ENCODE peak calls at places on chromosomes 13 and 19, in six cellular contexts. Z is stimulated activated CD8-positive, alpha-beta memory T cell treated with anti-CD3 and anti-CD28 coated beads, Interleukin-7, amount 100 ng/mL, for 1 hour; F is fibroblast of gingiva; N is BJ; V is head of caudate nucleus; S is nephron progenitor cell. E is an unnamed sample.

GRCh38 chr19:8180018-8180417 is 29.2 kb upstream of the CERS4 start:
- DNase-seq in S (no peak), Z (no peak), N (no peak), V (no peak), F (peak), E (no peak)

GRCh38 chr13:51417716-51418115 is 35.1 kb downstream of the INTS6 start:
- DNase-seq in V (no peak), Z (no peak), F (no peak), N (no peak), S (no peak), E (no peak)

GRCh38 chr19:47110521-47111080 is 3.0 kb downstream of the ZC3H4 start:
- DNase-seq in S (no peak), N (no peak), F (no peak), V (no peak), Z (peak), E (no peak)

GRCh38 chr19:45402469-45403070 is 2.3 kb downstream of the PPP1R13L start:
- DNase-seq in S (peak), F (no peak), V (no peak), Z (no peak), N (no peak), E (no peak)

GRCh38 chr19:10079031-10079453 is 7.1 kb upstream of the SHFL start:
- DNase-seq in N (no peak), V (no peak), S (no peak), Z (no peak), F (no peak), E (no peak)

GRCh38 chr13:70339738-70340137 is 231.5 kb upstream of the KLHL1 start:
- DNase-seq in F (no peak), Z (no peak), V (no peak), S (peak), N (no peak), E (no peak)

GRCh38 chr13:106276876-106277275 is 258.6 kb downstream of the EFNB2 start:
- DNase-seq in S (no peak), Z (no peak), N (no peak), V (no peak), F (no peak), E (no peak)

GRCh38 chr13:71149498-71150363 is 717.3 kb downstream of the DACH1 start:
- DNase-seq in Z (no peak), F (no peak), V (no peak), N (no peak), S (no peak), E (no peak)

GRCh38 chr19:4334929-4335833 is 3.4 kb downstream of the STAP2 start:
- DNase-seq in Z (no peak), V (no peak), S (no peak), N (no peak), F (no peak), E (no peak)

GRCh38 chr19:4069331-4069959 is 2.7 kb upstream of the ZBTB7A start:
- DNase-seq in F (no peak), N (no peak), S (no peak), Z (no peak), V (no peak), E (no peak)

GRCh38 chr19:8355631-8356402 is 8.1 kb upstream of the ANGPTL4 start:
- DNase-seq in Z (no peak), V (no peak), N (peak), S (no peak), F (peak), E (peak)

GRCh38 chr13:75326173-75327131 is 155.5 kb downstream of the TBC1D4 start:
- DNase-seq in S (no peak), V (no peak), F (no peak), N (no peak), Z (no peak), E (no peak)

GRCh38 chr19:1746401-1747284 is 6.7 kb upstream of the ONECUT3 start:
- DNase-seq in Z (no peak), V (no peak), S (no peak), F (no peak), N (no peak), E (no peak)

GRCh38 chr19:8881512-8881911 is 49.3 kb downstream of the MBD3L1 start:
- DNase-seq in V (no peak), Z (no peak), F (no peak), S (no peak), N (no peak), E (no peak)

GRCh38 chr13:55627221-55627620 is 1513.5 kb upstream of the PRR20A start:
- DNase-seq in N (no peak), F (no peak), V (no peak), Z (no peak), S (no peak), E (no peak)

GRCh38 chr13:113802090-113802531 is 43.1 kb downstream of the TMEM255B start:
- DNase-seq in S (peak), Z (no peak), N (peak), F (peak), V (no peak), E (no peak)

GRCh38 chr19:2762783-2763496 is 20.1 kb downstream of the SGTA start:
- DNase-seq in N (no peak), S (no peak), V (no peak), F (no peak), Z (no peak), E (no peak)

GRCh38 chr13:19601749-19602725 is 31.4 kb upstream of the MPHOSPH8 start:
- DNase-seq in Z (no peak), S (peak), N (no peak), V (peak), F (peak), E (no peak)

GRCh38 chr13:22562116-22562515 is 618.7 kb upstream of the SGCG start:
- DNase-seq in N (no peak), F (no peak), V (no peak), S (no peak), Z (no peak), E (no peak)

GRCh38 chr19:55336101-55336500 is 3.6 kb upstream of the KMT5C start:
- DNase-seq in V (no peak), S (no peak), F (peak), Z (no peak), N (no peak), E (peak)

GRCh38 chr13:112116187-112116950 is 49.4 kb downstream of the SOX1 start:
- DNase-seq in V (no peak), Z (no peak), N (no peak), F (no peak), S (no peak), E (no peak)

GRCh38 chr13:25085125-25085742 is 10.7 kb upstream of the PABPC3 start:
- DNase-seq in V (no peak), S (peak), N (no peak), Z (no peak), F (peak), E (no peak)

GRCh38 chr19:43639507-43640423 is at the start of gene CADM4:
- DNase-seq in Z (peak), S (peak), N (no peak), V (peak), F (no peak), E (no peak)

GRCh38 chr19:46955114-46955812 is 64.4 kb upstream of the NPAS1 start:
- DNase-seq in S (no peak), V (no peak), Z (no peak), F (no peak), N (no peak), E (no peak)

GRCh38 chr13:34772881-34773280 is 169.2 kb upstream of the NBEA start:
- DNase-seq in V (no peak), F (no peak), S (no peak), N (no peak), Z (no peak), E (no peak)

GRCh38 chr13:67574320-67575233 is 344.4 kb upstream of the PCDH9 start:
- DNase-seq in N (no peak), S (no peak), Z (no peak), F (peak), V (no peak), E (no peak)

GRCh38 chr19:8610041-8610927 is at the start of gene ADAMTS10:
- DNase-seq in F (peak), S (peak), V (no peak), N (no peak), Z (no peak), E (no peak)

GRCh38 chr13:75769141-75769905 is 133.2 kb downstream of the LMO7 start:
- DNase-seq in N (peak), F (no peak), S (no peak), Z (no peak), V (no peak), E (no peak)

GRCh38 chr13:90622547-90622946 is 724.9 kb upstream of the MIR17HG start:
- DNase-seq in N (peak), S (no peak), F (no peak), Z (no peak), V (no peak), E (no peak)